ENCODE peak calls at places on chromosomes 2 and 18, in eight cellular contexts. One of them, this sample, is unnamed.
A peak's percentile ranks its signal among the peaks of the same experiment; 100 is the strongest.

GRCh38 chr2:239994086-239994485 is 31.1 kb downstream of the NDUFA10 start:
- DNase-seq in OCI-M1: no peak
- DNase-seq in ovary: no peak
- DNase-seq in GDM1: no peak
- DNase-seq in T-helper 22 cell: no peak
- DNase-seq in NCI-H146: no peak
- DNase-seq in osteocyte: no peak
- DNase-seq in endothelial cell: no peak
- DNase-seq in this sample: no peak

GRCh38 chr2:141317986-141318385 is 812.8 kb downstream of the LRP1B start:
- DNase-seq in OCI-M1: no peak
- DNase-seq in ovary: no peak
- DNase-seq in GDM1: no peak
- DNase-seq in T-helper 22 cell: no peak
- DNase-seq in NCI-H146: no peak
- DNase-seq in osteocyte: no peak
- DNase-seq in endothelial cell: no peak
- DNase-seq in this sample: peak; percentile 2

GRCh38 chr2:141992695-141993094 is 138.1 kb downstream of the LRP1B start:
- DNase-seq in OCI-M1: no peak
- DNase-seq in ovary: no peak
- DNase-seq in GDM1: no peak
- DNase-seq in T-helper 22 cell: no peak
- DNase-seq in NCI-H146: no peak
- DNase-seq in osteocyte: no peak
- DNase-seq in endothelial cell: no peak
- DNase-seq in this sample: no peak

GRCh38 chr2:65985986-65986385 is 448.9 kb upstream of the MEIS1 start:
- DNase-seq in OCI-M1: no peak
- DNase-seq in ovary: no peak
- DNase-seq in GDM1: no peak
- DNase-seq in T-helper 22 cell: no peak
- DNase-seq in NCI-H146: no peak
- DNase-seq in osteocyte: no peak
- DNase-seq in endothelial cell: no peak
- DNase-seq in this sample: no peak

GRCh38 chr2:86372641-86373502 is 35.4 kb upstream of the REEP1 start:
- DNase-seq in OCI-M1: peak; percentile 56
- DNase-seq in ovary: no peak
- DNase-seq in GDM1: no peak
- DNase-seq in T-helper 22 cell: no peak
- DNase-seq in NCI-H146: peak; percentile 69
- DNase-seq in osteocyte: no peak
- DNase-seq in endothelial cell: peak; percentile 51
- DNase-seq in this sample: peak; percentile 53

GRCh38 chr18:22314001-22314400 is 103.7 kb downstream of the CTAGE1 start:
- DNase-seq in OCI-M1: no peak
- DNase-seq in ovary: no peak
- DNase-seq in GDM1: no peak
- DNase-seq in T-helper 22 cell: no peak
- DNase-seq in NCI-H146: no peak
- DNase-seq in osteocyte: no peak
- DNase-seq in endothelial cell: no peak
- DNase-seq in this sample: peak; percentile 76

GRCh38 chr2:224142397-224143312 is 103.6 kb upstream of the SERPINE2 start:
- DNase-seq in OCI-M1: no peak
- DNase-seq in ovary: no peak
- DNase-seq in GDM1: no peak
- DNase-seq in T-helper 22 cell: no peak
- DNase-seq in NCI-H146: no peak
- DNase-seq in osteocyte: no peak
- DNase-seq in endothelial cell: no peak
- DNase-seq in this sample: peak; percentile 79

GRCh38 chr2:17979707-17980106 is 101.2 kb downstream of the KCNS3 start:
- DNase-seq in OCI-M1: no peak
- DNase-seq in ovary: no peak
- DNase-seq in GDM1: no peak
- DNase-seq in T-helper 22 cell: no peak
- DNase-seq in NCI-H146: no peak
- DNase-seq in osteocyte: no peak
- DNase-seq in endothelial cell: no peak
- DNase-seq in this sample: peak; percentile 61

GRCh38 chr2:109089602-109090300 is 39.3 kb upstream of the SH3RF3 start:
- DNase-seq in OCI-M1: no peak
- DNase-seq in ovary: no peak
- DNase-seq in GDM1: no peak
- DNase-seq in T-helper 22 cell: no peak
- DNase-seq in NCI-H146: no peak
- DNase-seq in osteocyte: peak; percentile 34
- DNase-seq in endothelial cell: no peak
- DNase-seq in this sample: no peak

GRCh38 chr2:212147921-212148513 is 390.6 kb downstream of the ERBB4 start:
- DNase-seq in OCI-M1: peak; percentile 38
- DNase-seq in ovary: no peak
- DNase-seq in GDM1: no peak
- DNase-seq in T-helper 22 cell: no peak
- DNase-seq in NCI-H146: no peak
- DNase-seq in osteocyte: no peak
- DNase-seq in endothelial cell: no peak
- DNase-seq in this sample: peak; percentile 2

GRCh38 chr18:3209859-3210569 is 9.8 kb downstream of the MYOM1 start:
- DNase-seq in OCI-M1: no peak
- DNase-seq in ovary: no peak
- DNase-seq in GDM1: no peak
- DNase-seq in T-helper 22 cell: no peak
- DNase-seq in NCI-H146: no peak
- DNase-seq in osteocyte: no peak
- DNase-seq in endothelial cell: no peak
- DNase-seq in this sample: no peak

GRCh38 chr2:238900511-238900910 is 52.6 kb downstream of the TWIST2 start:
- DNase-seq in OCI-M1: no peak
- DNase-seq in ovary: peak; percentile 29
- DNase-seq in GDM1: no peak
- DNase-seq in T-helper 22 cell: no peak
- DNase-seq in NCI-H146: no peak
- DNase-seq in osteocyte: no peak
- DNase-seq in endothelial cell: no peak
- DNase-seq in this sample: peak; percentile 75

GRCh38 chr18:49483198-49483597 is 3.8 kb downstream of the C18orf32 start:
- DNase-seq in OCI-M1: no peak
- DNase-seq in ovary: no peak
- DNase-seq in GDM1: no peak
- DNase-seq in T-helper 22 cell: no peak
- DNase-seq in NCI-H146: no peak
- DNase-seq in osteocyte: no peak
- DNase-seq in endothelial cell: no peak
- DNase-seq in this sample: no peak

GRCh38 chr2:23366720-23367119 is 18.3 kb upstream of the KLHL29 start:
- DNase-seq in OCI-M1: peak; percentile 56
- DNase-seq in ovary: no peak
- DNase-seq in GDM1: no peak
- DNase-seq in T-helper 22 cell: no peak
- DNase-seq in NCI-H146: no peak
- DNase-seq in osteocyte: no peak
- DNase-seq in endothelial cell: no peak
- DNase-seq in this sample: no peak

GRCh38 chr2:105194022-105194681 is 47.4 kb upstream of the GPR45 start:
- DNase-seq in OCI-M1: no peak
- DNase-seq in ovary: no peak
- DNase-seq in GDM1: no peak
- DNase-seq in T-helper 22 cell: no peak
- DNase-seq in NCI-H146: no peak
- DNase-seq in osteocyte: no peak
- DNase-seq in endothelial cell: no peak
- DNase-seq in this sample: no peak

GRCh38 chr2:15662579-15662978 is 70.9 kb downstream of the DDX1 start:
- DNase-seq in OCI-M1: no peak
- DNase-seq in ovary: no peak
- DNase-seq in GDM1: no peak
- DNase-seq in T-helper 22 cell: no peak
- DNase-seq in NCI-H146: no peak
- DNase-seq in osteocyte: no peak
- DNase-seq in endothelial cell: no peak
- DNase-seq in this sample: no peak

GRCh38 chr2:240401308-240401707 is 34.2 kb upstream of the GPC1 start:
- DNase-seq in OCI-M1: no peak
- DNase-seq in ovary: no peak
- DNase-seq in GDM1: no peak
- DNase-seq in T-helper 22 cell: no peak
- DNase-seq in NCI-H146: no peak
- DNase-seq in osteocyte: peak; percentile 77
- DNase-seq in endothelial cell: no peak
- DNase-seq in this sample: no peak

GRCh38 chr18:45871655-45872054 is 46.2 kb downstream of the SIGLEC15 start:
- DNase-seq in OCI-M1: no peak
- DNase-seq in ovary: no peak
- DNase-seq in GDM1: no peak
- DNase-seq in T-helper 22 cell: no peak
- DNase-seq in NCI-H146: no peak
- DNase-seq in osteocyte: no peak
- DNase-seq in endothelial cell: no peak
- DNase-seq in this sample: no peak

GRCh38 chr2:12714391-12715221 is 2.1 kb upstream of the TRIB2 start:
- DNase-seq in OCI-M1: no peak
- DNase-seq in ovary: no peak
- DNase-seq in GDM1: no peak
- DNase-seq in T-helper 22 cell: no peak
- DNase-seq in NCI-H146: no peak
- DNase-seq in osteocyte: no peak
- DNase-seq in endothelial cell: no peak
- DNase-seq in this sample: peak; percentile 23

GRCh38 chr18:25825066-25825465 is 265.3 kb downstream of the SS18 start:
- DNase-seq in OCI-M1: no peak
- DNase-seq in ovary: no peak
- DNase-seq in GDM1: no peak
- DNase-seq in T-helper 22 cell: no peak
- DNase-seq in NCI-H146: no peak
- DNase-seq in osteocyte: no peak
- DNase-seq in endothelial cell: no peak
- DNase-seq in this sample: no peak

GRCh38 chr2:204909791-204910190 is 364.5 kb downstream of the PARD3B start:
- DNase-seq in OCI-M1: no peak
- DNase-seq in ovary: no peak
- DNase-seq in GDM1: no peak
- DNase-seq in T-helper 22 cell: no peak
- DNase-seq in NCI-H146: no peak
- DNase-seq in osteocyte: no peak
- DNase-seq in endothelial cell: no peak
- DNase-seq in this sample: no peak

GRCh38 chr18:21452808-21453511 is 147.5 kb downstream of the ESCO1 start:
- DNase-seq in OCI-M1: no peak
- DNase-seq in ovary: no peak
- DNase-seq in GDM1: no peak
- DNase-seq in T-helper 22 cell: no peak
- DNase-seq in NCI-H146: no peak
- DNase-seq in osteocyte: no peak
- DNase-seq in endothelial cell: no peak
- DNase-seq in this sample: peak; percentile 72

GRCh38 chr2:86229221-86229620 is 30.0 kb downstream of the MRPL35 start:
- DNase-seq in OCI-M1: no peak
- DNase-seq in ovary: no peak
- DNase-seq in GDM1: peak; percentile 75
- DNase-seq in T-helper 22 cell: no peak
- DNase-seq in NCI-H146: no peak
- DNase-seq in osteocyte: no peak
- DNase-seq in endothelial cell: no peak
- DNase-seq in this sample: no peak

GRCh38 chr18:43680096-43680495 is 402.8 kb upstream of the SYT4 start:
- DNase-seq in OCI-M1: no peak
- DNase-seq in ovary: no peak
- DNase-seq in GDM1: no peak
- DNase-seq in T-helper 22 cell: no peak
- DNase-seq in NCI-H146: no peak
- DNase-seq in osteocyte: no peak
- DNase-seq in endothelial cell: no peak
- DNase-seq in this sample: peak; percentile 63

GRCh38 chr2:53403836-53404413 is 363.7 kb upstream of the CHAC2 start:
- DNase-seq in OCI-M1: no peak
- DNase-seq in ovary: no peak
- DNase-seq in GDM1: no peak
- DNase-seq in T-helper 22 cell: no peak
- DNase-seq in NCI-H146: no peak
- DNase-seq in osteocyte: no peak
- DNase-seq in endothelial cell: no peak
- DNase-seq in this sample: peak; percentile 70

GRCh38 chr2:73730810-73731209 is 6.3 kb downstream of the TPRKB start:
- DNase-seq in OCI-M1: no peak
- DNase-seq in ovary: no peak
- DNase-seq in GDM1: no peak
- DNase-seq in T-helper 22 cell: no peak
- DNase-seq in NCI-H146: no peak
- DNase-seq in osteocyte: peak; percentile 49
- DNase-seq in endothelial cell: no peak
- DNase-seq in this sample: no peak

GRCh38 chr2:221374234-221374633 is 197.9 kb downstream of the EPHA4 start:
- DNase-seq in OCI-M1: no peak
- DNase-seq in ovary: no peak
- DNase-seq in GDM1: no peak
- DNase-seq in T-helper 22 cell: no peak
- DNase-seq in NCI-H146: no peak
- DNase-seq in osteocyte: no peak
- DNase-seq in endothelial cell: no peak
- DNase-seq in this sample: no peak

GRCh38 chr2:138475394-138475793 is 26.2 kb upstream of the SPOPL start:
- DNase-seq in OCI-M1: peak; percentile 54
- DNase-seq in ovary: no peak
- DNase-seq in GDM1: no peak
- DNase-seq in T-helper 22 cell: no peak
- DNase-seq in NCI-H146: no peak
- DNase-seq in osteocyte: no peak
- DNase-seq in endothelial cell: no peak
- DNase-seq in this sample: no peak

GRCh38 chr2:95121495-95122196 is at the start of gene MRPS5:
- DNase-seq in OCI-M1: peak; percentile 88
- DNase-seq in ovary: peak; percentile 91
- DNase-seq in GDM1: peak; percentile 64
- DNase-seq in T-helper 22 cell: peak; percentile 62
- DNase-seq in NCI-H146: peak; percentile 78
- DNase-seq in osteocyte: peak; percentile 93
- DNase-seq in endothelial cell: peak; percentile 88
- DNase-seq in this sample: peak; percentile 61

GRCh38 chr2:141475801-141476200 is 655.0 kb downstream of the LRP1B start:
- DNase-seq in OCI-M1: no peak
- DNase-seq in ovary: no peak
- DNase-seq in GDM1: no peak
- DNase-seq in T-helper 22 cell: no peak
- DNase-seq in NCI-H146: no peak
- DNase-seq in osteocyte: no peak
- DNase-seq in endothelial cell: no peak
- DNase-seq in this sample: no peak

GRCh38 chr2:216648105-216648504 is 14.9 kb downstream of the IGFBP2 start:
- DNase-seq in OCI-M1: no peak
- DNase-seq in ovary: no peak
- DNase-seq in GDM1: no peak
- DNase-seq in T-helper 22 cell: no peak
- DNase-seq in NCI-H146: no peak
- DNase-seq in osteocyte: no peak
- DNase-seq in endothelial cell: no peak
- DNase-seq in this sample: peak; percentile 54

GRCh38 chr2:76445880-76446279 is 735.2 kb upstream of the GCFC2 start:
- DNase-seq in OCI-M1: no peak
- DNase-seq in ovary: no peak
- DNase-seq in GDM1: no peak
- DNase-seq in T-helper 22 cell: no peak
- DNase-seq in NCI-H146: no peak
- DNase-seq in osteocyte: no peak
- DNase-seq in endothelial cell: no peak
- DNase-seq in this sample: no peak

GRCh38 chr2:84958135-84959044 is 12.6 kb upstream of the KCMF1 start:
- DNase-seq in OCI-M1: no peak
- DNase-seq in ovary: no peak
- DNase-seq in GDM1: no peak
- DNase-seq in T-helper 22 cell: no peak
- DNase-seq in NCI-H146: peak; percentile 84
- DNase-seq in osteocyte: peak; percentile 86
- DNase-seq in endothelial cell: peak; percentile 61
- DNase-seq in this sample: peak; percentile 82

GRCh38 chr2:10524341-10524740 is 76.2 kb upstream of the ODC1 start:
- DNase-seq in OCI-M1: no peak
- DNase-seq in ovary: no peak
- DNase-seq in GDM1: no peak
- DNase-seq in T-helper 22 cell: no peak
- DNase-seq in NCI-H146: no peak
- DNase-seq in osteocyte: no peak
- DNase-seq in endothelial cell: no peak
- DNase-seq in this sample: no peak

This sample was measured in fibroblast of villous mesenchyme.